ENCODE peak calls at places on chromosomes 5 and 9, in nine cellular contexts. B, A, N, M, F, Q, U, L and O are unnamed samples.

GRCh38 chr9:33517373-33517772 is 6.7 kb upstream of the ANKRD18B start:
- DNase-seq in U (no peak), L (peak; percentile 39), M (no peak), B (peak; percentile 33), F (no peak), Q (no peak), N (no peak), A (no peak), O (peak; percentile 23)

GRCh38 chr9:79012561-79012960 is 559.2 kb upstream of the TLE4 start:
- DNase-seq in A (no peak), M (no peak), L (no peak), N (peak; percentile 29), U (no peak), B (no peak), Q (no peak), F (no peak), O (no peak)

GRCh38 chr5:136729901-136730355 is 364.6 kb upstream of the TRPC7 start:
- DNase-seq in A (peak; percentile 34), B (no peak), M (no peak), L (no peak), N (peak; percentile 88), U (no peak), F (no peak), Q (no peak), O (no peak)

GRCh38 chr5:83726912-83727311 is 6.3 kb upstream of the HAPLN1 start:
- DNase-seq in M (no peak), L (no peak), F (no peak), U (no peak), B (no peak), Q (no peak), N (peak; percentile 14), A (no peak), O (no peak)

GRCh38 chr5:112848116-112848811 is 12.8 kb upstream of the SRP19 start:
- DNase-seq in N (peak; percentile 27), L (peak; percentile 78), Q (peak; percentile 32), M (no peak), U (no peak), A (peak; percentile 68), F (no peak), B (peak; percentile 79), O (no peak)

GRCh38 chr9:115391166-115391825 is 273.3 kb upstream of the TNC start:
- DNase-seq in B (no peak), M (no peak), A (no peak), N (no peak), Q (no peak), U (no peak), F (no peak), L (no peak), O (no peak)

GRCh38 chr9:134177624-134178393 is 13.4 kb upstream of the RNU6ATAC start:
- DNase-seq in L (no peak), Q (no peak), A (no peak), M (peak; percentile 68), F (no peak), B (no peak), N (no peak), U (no peak), O (no peak)

GRCh38 chr9:105608685-105609598 is 51.0 kb downstream of the FKTN start:
- DNase-seq in A (peak; percentile 48), B (peak; percentile 75), Q (peak; percentile 11), M (no peak), L (peak; percentile 79), U (no peak), N (no peak), F (no peak), O (no peak)

GRCh38 chr9:84140535-84141101 is 160.0 kb downstream of the RMI1 start:
- DNase-seq in F (peak; percentile 24), U (no peak), B (no peak), A (no peak), Q (no peak), N (no peak), M (peak; percentile 86), L (peak; percentile 68), O (peak; percentile 48)

GRCh38 chr9:128887914-128888350 is 6.0 kb downstream of the LRRC8A start:
- DNase-seq in B (no peak), N (no peak), Q (no peak), A (no peak), M (no peak), U (no peak), F (no peak), L (peak; percentile 41), O (no peak)

GRCh38 chr9:74122661-74123060 is 374.5 kb upstream of the RORB start:
- DNase-seq in A (no peak), U (no peak), B (no peak), F (no peak), M (no peak), Q (no peak), N (no peak), L (no peak), O (no peak)

GRCh38 chr5:177311723-177312648 is at the start of gene MXD3:
- DNase-seq in M (peak; percentile 99), Q (peak; percentile 77), B (peak; percentile 99), L (peak; percentile 100), A (peak; percentile 91), N (peak; percentile 49), F (peak; percentile 95), U (peak; percentile 96), O (peak; percentile 98)

GRCh38 chr9:91864372-91864771 is 85.7 kb downstream of the ROR2 start:
- DNase-seq in A (no peak), M (no peak), F (no peak), N (no peak), B (no peak), Q (no peak), U (no peak), L (no peak), O (no peak)

GRCh38 chr9:84216151-84216550 is 124.4 kb downstream of the SLC28A3 start:
- DNase-seq in B (no peak), Q (no peak), M (no peak), A (no peak), N (no peak), F (no peak), U (no peak), L (no peak), O (no peak)

GRCh38 chr5:147339313-147339712 is 104.5 kb downstream of the STK32A start:
- DNase-seq in N (no peak), B (no peak), F (no peak), L (no peak), M (no peak), Q (no peak), U (no peak), A (no peak), O (no peak)

GRCh38 chr9:110217656-110218099 is 9.7 kb upstream of the C9orf152 start:
- DNase-seq in Q (peak; percentile 8), U (no peak), B (peak; percentile 69), A (peak; percentile 48), F (no peak), L (peak; percentile 52), N (no peak), M (no peak), O (peak; percentile 9)

GRCh38 chr5:2023196-2023595 is 140.5 kb upstream of the IRX4 start:
- DNase-seq in U (no peak), Q (no peak), M (no peak), L (no peak), F (no peak), N (no peak), B (no peak), A (no peak), O (no peak)

GRCh38 chr9:121609845-121610637 is 41.4 kb upstream of the DAB2IP start:
- DNase-seq in F (peak; percentile 71), U (peak; percentile 59), B (no peak), L (no peak), Q (peak; percentile 55), A (peak; percentile 62), M (no peak), N (no peak), O (peak; percentile 91)

GRCh38 chr9:83061036-83061435 is 1.9 kb downstream of the RASEF start:
- DNase-seq in A (no peak), N (no peak), F (no peak), B (no peak), L (no peak), M (no peak), Q (no peak), U (no peak), O (no peak)
- H3K4me3 ChIP-seq in A (no peak overlapping the region), N (no peak overlapping the region), F (no peak overlapping the region), B (no peak overlapping the region), L (no peak overlapping the region), M (no peak overlapping the region), Q (no peak overlapping the region), U (no peak overlapping the region), O (no peak overlapping the region)

GRCh38 chr5:129639331-129639730 is 108.6 kb upstream of the MINAR2 start:
- DNase-seq in N (no peak), A (no peak), M (no peak), Q (no peak), U (no peak), L (no peak), B (no peak), F (no peak), O (no peak)
- TF ChIP-seq CTCF in N (no peak), A (no peak), M (no peak), Q (no peak), U (no peak), L (no peak), B (no peak), F (no peak), O (no peak)

DNA sequence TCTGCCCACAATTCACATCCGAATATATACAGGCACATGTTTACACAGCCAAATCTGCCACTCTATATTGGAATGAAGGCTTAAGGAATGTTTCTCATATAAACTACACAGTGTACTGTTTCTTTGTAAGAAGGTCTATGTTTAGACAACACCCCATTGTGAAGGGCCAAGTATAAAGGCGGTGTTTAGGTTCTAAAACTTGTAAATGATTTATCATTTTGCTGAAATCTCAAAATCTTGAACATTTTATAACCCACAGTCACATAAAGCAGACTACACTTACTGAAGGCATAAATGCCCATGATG is 94.0 kb downstream of the ZNF608 start:
- DNase-seq in M (no peak), Q (no peak), A (no peak), N (no peak), L (no peak), F (no peak), B (no peak), U (no peak), O (no peak)
- H3K4me3 ChIP-seq in M (no peak overlapping the region), Q (peak overlapping the region; percentile 18), A (no peak overlapping the region), N (no peak overlapping the region), L (peak overlapping the region; percentile 40), F (no peak overlapping the region), B (peak overlapping the region; percentile 69), U (no peak overlapping the region), O (no peak overlapping the region)

GRCh38 chr9:75798484-75798883 is 92.0 kb upstream of the PCSK5 start:
- DNase-seq in B (no peak), M (no peak), Q (no peak), N (no peak), F (no peak), A (no peak), U (no peak), L (no peak), O (no peak)
- TF ChIP-seq CTCF in B (no peak), M (no peak), Q (no peak), N (no peak), F (no peak), A (no peak), U (no peak), L (no peak), O (no peak)

DNA sequence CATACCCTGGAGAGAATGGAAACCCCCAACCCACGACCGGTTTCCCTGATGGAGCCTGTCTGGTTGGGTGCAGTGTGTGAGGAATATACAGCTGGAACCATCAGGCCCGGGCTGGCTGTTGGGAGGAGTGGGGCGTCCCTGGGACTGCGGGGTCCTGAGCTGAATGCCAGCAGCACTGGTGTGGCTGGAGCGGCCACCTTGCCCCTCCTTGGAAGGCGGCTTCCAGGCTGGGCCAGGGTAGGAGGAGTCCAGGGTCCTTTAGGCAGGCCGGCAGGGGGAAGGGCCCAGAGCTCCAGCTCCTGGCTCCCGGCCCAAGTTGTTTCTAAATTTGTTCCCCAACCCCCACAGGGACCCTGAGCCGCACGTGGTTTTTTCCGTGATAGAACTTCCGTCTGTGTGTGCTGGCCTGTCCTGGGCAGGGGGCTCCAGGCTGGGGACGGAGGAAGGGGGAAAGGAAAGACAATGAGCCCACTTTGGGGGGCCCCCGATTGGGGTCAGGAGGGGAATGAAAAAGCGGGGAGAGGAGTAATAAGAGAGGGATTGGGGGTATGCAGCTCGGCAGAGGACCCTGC is 683 bp upstream of the TOR4A start:
- DNase-seq in Q (no peak), A (no peak), L (peak; percentile 58), N (no peak), M (peak; percentile 93), B (peak; percentile 53), U (no peak), F (peak; percentile 63), O (peak; percentile 91)
- H3K4me3 ChIP-seq in Q (peak overlapping the region; percentile 77), A (peak overlapping the region; percentile 90), L (peak overlapping the region; percentile 13), N (peak overlapping the region; percentile 87), M (peak overlapping the region; percentile 5), B (peak overlapping the region; percentile 69), U (peak overlapping the region; percentile 86), F (peak overlapping the region; percentile 72), O (peak overlapping the region; percentile 40)